ENCODE peak calls at places on chromosomes 13 and 19, in eight cellular contexts. One of them, this sample, is unnamed.
A peak's percentile ranks its signal among the peaks of the same experiment; 100 is the strongest.

GRCh38 chr13:87356314-87356713 is 314.9 kb upstream of the SLITRK5 start:
- DNase-seq in thoracic aorta: no peak
- DNase-seq in GM10248: no peak
- DNase-seq in glutamatergic neuron: no peak
- DNase-seq in cardiac fibroblast: no peak
- DNase-seq in BJ: no peak
- DNase-seq in nephron progenitor cell: no peak
- DNase-seq in fibroblast of pulmonary artery: no peak
- DNase-seq in this sample: no peak

GRCh38 chr19:47726467-47726866 is 13.2 kb downstream of the EHD2 start:
- DNase-seq in nephron progenitor cell: no peak
- DNase-seq in fibroblast of pulmonary artery: peak; percentile 66
- DNase-seq in BJ: peak; percentile 40
- DNase-seq in cardiac fibroblast: peak; percentile 75
- DNase-seq in glutamatergic neuron: no peak
- DNase-seq in GM10248: no peak
- DNase-seq in thoracic aorta: no peak
- DNase-seq in this sample: no peak

GRCh38 chr13:113647351-113648217 is 10.4 kb downstream of the ATP4B start:
- DNase-seq in cardiac fibroblast: peak; percentile 81
- DNase-seq in nephron progenitor cell: no peak
- DNase-seq in glutamatergic neuron: peak; percentile 8
- DNase-seq in BJ: no peak
- DNase-seq in thoracic aorta: peak; percentile 60
- DNase-seq in fibroblast of pulmonary artery: peak; percentile 64
- DNase-seq in GM10248: no peak
- DNase-seq in this sample: peak; percentile 35

GRCh38 chr19:13143135-13143534 is 7.0 kb downstream of the STX10 start:
- DNase-seq in GM10248: no peak
- DNase-seq in fibroblast of pulmonary artery: peak; percentile 69
- DNase-seq in cardiac fibroblast: peak; percentile 77
- DNase-seq in glutamatergic neuron: no peak
- DNase-seq in nephron progenitor cell: no peak
- DNase-seq in BJ: peak; percentile 68
- DNase-seq in thoracic aorta: no peak
- DNase-seq in this sample: no peak

GRCh38 chr13:53520132-53520531 is 491.5 kb downstream of the OLFM4 start:
- DNase-seq in fibroblast of pulmonary artery: no peak
- DNase-seq in glutamatergic neuron: no peak
- DNase-seq in thoracic aorta: no peak
- DNase-seq in BJ: no peak
- DNase-seq in nephron progenitor cell: no peak
- DNase-seq in cardiac fibroblast: no peak
- DNase-seq in GM10248: no peak
- DNase-seq in this sample: no peak

GRCh38 chr13:104584481-104584880 is 1518.3 kb upstream of the SLC10A2 start:
- DNase-seq in fibroblast of pulmonary artery: peak; percentile 51
- DNase-seq in GM10248: no peak
- DNase-seq in nephron progenitor cell: no peak
- DNase-seq in BJ: no peak
- DNase-seq in cardiac fibroblast: peak; percentile 4
- DNase-seq in glutamatergic neuron: no peak
- DNase-seq in thoracic aorta: no peak
- DNase-seq in this sample: no peak

GRCh38 chr13:31485183-31485582 is 254.1 kb upstream of the RXFP2 start:
- DNase-seq in thoracic aorta: no peak
- DNase-seq in GM10248: no peak
- DNase-seq in cardiac fibroblast: peak; percentile 59
- DNase-seq in glutamatergic neuron: no peak
- DNase-seq in nephron progenitor cell: no peak
- DNase-seq in BJ: no peak
- DNase-seq in fibroblast of pulmonary artery: peak; percentile 76
- DNase-seq in this sample: no peak

GRCh38 chr19:40663712-40664692 is 26.4 kb downstream of the NUMBL start:
- DNase-seq in fibroblast of pulmonary artery: no peak
- DNase-seq in thoracic aorta: no peak
- DNase-seq in glutamatergic neuron: no peak
- DNase-seq in BJ: no peak
- DNase-seq in cardiac fibroblast: peak; percentile 42
- DNase-seq in nephron progenitor cell: no peak
- DNase-seq in GM10248: peak; percentile 42
- DNase-seq in this sample: no peak

GRCh38 chr19:36528921-36529518 is 949 bp upstream of the ZNF260 start:
- DNase-seq in BJ: no peak
- DNase-seq in cardiac fibroblast: no peak
- DNase-seq in nephron progenitor cell: peak; percentile 4
- DNase-seq in GM10248: peak; percentile 36
- DNase-seq in thoracic aorta: no peak
- DNase-seq in glutamatergic neuron: peak; percentile 45
- DNase-seq in fibroblast of pulmonary artery: no peak
- DNase-seq in this sample: no peak

GRCh38 chr19:39341122-39341719 is 1.0 kb upstream of the SAMD4B start:
- DNase-seq in BJ: no peak
- DNase-seq in nephron progenitor cell: peak; percentile 49
- DNase-seq in cardiac fibroblast: no peak
- DNase-seq in thoracic aorta: no peak
- DNase-seq in glutamatergic neuron: peak; percentile 27
- DNase-seq in fibroblast of pulmonary artery: no peak
- DNase-seq in GM10248: no peak
- DNase-seq in this sample: no peak

GRCh38 chr19:7844951-7845350 is 14.9 kb downstream of the EVI5L start:
- DNase-seq in nephron progenitor cell: no peak
- DNase-seq in BJ: no peak
- DNase-seq in fibroblast of pulmonary artery: no peak
- DNase-seq in GM10248: no peak
- DNase-seq in thoracic aorta: no peak
- DNase-seq in cardiac fibroblast: no peak
- DNase-seq in glutamatergic neuron: no peak
- DNase-seq in this sample: no peak
- TF ChIP-seq CTCF in nephron progenitor cell: no peak
- TF ChIP-seq CTCF in BJ: no peak
- TF ChIP-seq CTCF in fibroblast of pulmonary artery: no peak
- TF ChIP-seq CTCF in GM10248: no peak
- TF ChIP-seq CTCF in thoracic aorta: no peak
- TF ChIP-seq CTCF in cardiac fibroblast: no peak
- TF ChIP-seq CTCF in glutamatergic neuron: no peak
- TF ChIP-seq CTCF in this sample: no peak

GRCh38 chr19:11890634-11891033 is 3.1 kb downstream of the ZNF69 start:
- DNase-seq in thoracic aorta: no peak
- DNase-seq in cardiac fibroblast: no peak
- DNase-seq in glutamatergic neuron: no peak
- DNase-seq in nephron progenitor cell: no peak
- DNase-seq in BJ: no peak
- DNase-seq in fibroblast of pulmonary artery: no peak
- DNase-seq in GM10248: no peak
- DNase-seq in this sample: no peak

GRCh38 chr19:11887247-11887617 is 350 bp upstream of the ZNF69 start:
- DNase-seq in nephron progenitor cell: no peak
- DNase-seq in GM10248: no peak
- DNase-seq in BJ: no peak
- DNase-seq in cardiac fibroblast: no peak
- DNase-seq in glutamatergic neuron: peak; percentile 22
- DNase-seq in fibroblast of pulmonary artery: no peak
- DNase-seq in thoracic aorta: no peak
- DNase-seq in this sample: no peak

GRCh38 chr19:11887618-11888531 is at the start of gene ZNF69:
- DNase-seq in nephron progenitor cell: peak; percentile 94
- DNase-seq in thoracic aorta: peak; percentile 51
- DNase-seq in BJ: peak; percentile 26
- DNase-seq in cardiac fibroblast: peak; percentile 73
- DNase-seq in GM10248: peak; percentile 73
- DNase-seq in fibroblast of pulmonary artery: peak; percentile 62
- DNase-seq in glutamatergic neuron: peak; percentile 96
- DNase-seq in this sample: no peak
- TF ChIP-seq CTCF in nephron progenitor cell: no peak
- TF ChIP-seq CTCF in thoracic aorta: no peak
- TF ChIP-seq CTCF in BJ: peak; percentile 52
- TF ChIP-seq CTCF in cardiac fibroblast: peak; percentile 16
- TF ChIP-seq CTCF in GM10248: peak; percentile 25
- TF ChIP-seq CTCF in fibroblast of pulmonary artery: peak; percentile 12
- TF ChIP-seq CTCF in glutamatergic neuron: peak; percentile 24
- TF ChIP-seq CTCF in this sample: no peak

GRCh38 chr19:1222394-1222793 is 15.4 kb downstream of the CBARP start:
- DNase-seq in nephron progenitor cell: no peak
- DNase-seq in fibroblast of pulmonary artery: no peak
- DNase-seq in GM10248: no peak
- DNase-seq in BJ: no peak
- DNase-seq in glutamatergic neuron: peak; percentile 40
- DNase-seq in thoracic aorta: no peak
- DNase-seq in cardiac fibroblast: no peak
- DNase-seq in this sample: no peak
- TF ChIP-seq CTCF in nephron progenitor cell: no peak
- TF ChIP-seq CTCF in fibroblast of pulmonary artery: peak; percentile 7
- TF ChIP-seq CTCF in GM10248: no peak
- TF ChIP-seq CTCF in BJ: no peak
- TF ChIP-seq CTCF in glutamatergic neuron: peak; percentile 31
- TF ChIP-seq CTCF in thoracic aorta: no peak
- TF ChIP-seq CTCF in cardiac fibroblast: peak; percentile 9
- TF ChIP-seq CTCF in this sample: no peak

DNA sequence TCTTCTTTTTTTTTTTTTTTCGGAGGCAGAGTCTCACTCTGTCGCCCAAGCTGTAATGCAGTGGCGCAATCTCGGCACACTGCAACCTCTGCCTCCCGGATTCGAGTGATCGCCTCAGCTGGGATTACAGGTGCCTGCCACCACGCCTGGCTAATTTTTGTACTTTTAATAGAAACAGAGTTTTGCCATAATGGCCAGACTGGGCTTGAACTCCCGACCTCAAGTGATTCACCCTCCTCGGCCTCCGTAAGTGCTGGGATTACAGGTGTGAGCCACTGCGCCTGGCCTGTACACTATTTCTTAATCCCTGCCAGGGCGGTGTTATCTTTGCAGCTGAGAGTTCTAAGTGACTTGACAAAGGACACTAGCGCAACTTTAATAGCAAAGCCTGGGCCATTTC is 36.9 kb upstream of the LSM14A start:
- DNase-seq in glutamatergic neuron: no peak
- DNase-seq in GM10248: no peak
- DNase-seq in fibroblast of pulmonary artery: no peak
- DNase-seq in nephron progenitor cell: no peak
- DNase-seq in thoracic aorta: no peak
- DNase-seq in cardiac fibroblast: no peak
- DNase-seq in BJ: no peak
- DNase-seq in this sample: peak; percentile 35
- TF ChIP-seq CTCF in glutamatergic neuron: no peak
- TF ChIP-seq CTCF in GM10248: no peak
- TF ChIP-seq CTCF in fibroblast of pulmonary artery: no peak
- TF ChIP-seq CTCF in nephron progenitor cell: no peak
- TF ChIP-seq CTCF in thoracic aorta: no peak
- TF ChIP-seq CTCF in cardiac fibroblast: no peak
- TF ChIP-seq CTCF in BJ: no peak
- TF ChIP-seq CTCF in this sample: no peak

GRCh38 chr13:42832341-42833153 is 51.2 kb downstream of the FAM216B start:
- DNase-seq in nephron progenitor cell: no peak
- DNase-seq in glutamatergic neuron: no peak
- DNase-seq in GM10248: no peak
- DNase-seq in thoracic aorta: no peak
- DNase-seq in BJ: peak; percentile 80
- DNase-seq in cardiac fibroblast: peak; percentile 88
- DNase-seq in fibroblast of pulmonary artery: peak; percentile 89
- DNase-seq in this sample: no peak

GRCh38 chr13:42835012-42835411 is 53.6 kb downstream of the FAM216B start:
- DNase-seq in GM10248: no peak
- DNase-seq in BJ: no peak
- DNase-seq in fibroblast of pulmonary artery: no peak
- DNase-seq in thoracic aorta: no peak
- DNase-seq in nephron progenitor cell: no peak
- DNase-seq in cardiac fibroblast: no peak
- DNase-seq in glutamatergic neuron: no peak
- DNase-seq in this sample: peak; percentile 45

DNA sequence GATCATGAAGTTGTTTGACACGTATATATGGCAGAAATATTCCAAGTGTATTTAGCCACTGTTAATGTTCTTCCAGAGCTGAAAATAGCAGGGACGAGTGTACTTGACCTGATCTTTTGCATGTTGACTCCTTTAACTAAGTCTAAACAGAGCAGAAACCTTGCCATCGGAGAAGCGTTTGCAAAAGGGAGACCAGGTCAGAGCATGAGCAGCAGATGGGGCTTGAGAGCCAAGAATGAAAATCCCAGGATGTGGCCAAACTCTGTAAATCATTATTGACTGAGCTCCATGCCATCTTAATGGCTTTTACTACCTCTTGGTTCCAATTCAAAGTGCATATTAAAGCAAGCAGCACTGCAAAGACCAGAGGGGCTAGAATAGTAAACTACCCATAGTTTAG is 55.5 kb downstream of the FAM216B start:
- DNase-seq in glutamatergic neuron: no peak
- DNase-seq in GM10248: no peak
- DNase-seq in thoracic aorta: no peak
- DNase-seq in fibroblast of pulmonary artery: peak; percentile 78
- DNase-seq in nephron progenitor cell: no peak
- DNase-seq in BJ: no peak
- DNase-seq in cardiac fibroblast: peak; percentile 82
- DNase-seq in this sample: peak; percentile 43
- TF ChIP-seq CTCF in glutamatergic neuron: no peak
- TF ChIP-seq CTCF in GM10248: peak; percentile 16
- TF ChIP-seq CTCF in thoracic aorta: no peak
- TF ChIP-seq CTCF in fibroblast of pulmonary artery: peak; percentile 59
- TF ChIP-seq CTCF in nephron progenitor cell: no peak
- TF ChIP-seq CTCF in BJ: peak; percentile 48
- TF ChIP-seq CTCF in cardiac fibroblast: peak; percentile 62
- TF ChIP-seq CTCF in this sample: peak; percentile 80

DNA sequence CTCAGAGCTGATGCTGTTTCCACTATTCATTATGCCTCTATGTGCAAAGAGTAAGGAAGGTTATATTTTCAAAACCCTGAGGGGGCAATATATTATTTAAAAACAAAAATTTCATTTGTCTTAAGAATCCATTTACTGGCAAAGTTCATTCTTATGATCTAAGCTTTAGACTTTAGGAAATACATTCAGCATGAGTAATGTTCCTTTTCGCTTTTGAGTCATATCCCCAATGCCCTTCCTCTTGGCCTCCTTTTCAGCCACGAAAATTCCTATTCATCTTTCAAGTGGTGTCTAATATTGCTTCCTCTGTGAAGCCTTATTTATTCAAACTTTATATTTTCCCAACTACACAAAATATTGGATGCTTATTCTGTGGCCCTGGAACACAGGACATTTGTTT is 1317.0 kb downstream of the PCDH9 start:
- DNase-seq in GM10248: no peak
- DNase-seq in thoracic aorta: no peak
- DNase-seq in fibroblast of pulmonary artery: peak; percentile 92
- DNase-seq in cardiac fibroblast: peak; percentile 87
- DNase-seq in BJ: peak; percentile 61
- DNase-seq in glutamatergic neuron: no peak
- DNase-seq in nephron progenitor cell: no peak
- DNase-seq in this sample: no peak
- TF ChIP-seq CTCF in GM10248: no peak
- TF ChIP-seq CTCF in thoracic aorta: no peak
- TF ChIP-seq CTCF in fibroblast of pulmonary artery: no peak
- TF ChIP-seq CTCF in cardiac fibroblast: no peak
- TF ChIP-seq CTCF in BJ: no peak
- TF ChIP-seq CTCF in glutamatergic neuron: no peak
- TF ChIP-seq CTCF in nephron progenitor cell: no peak
- TF ChIP-seq CTCF in this sample: no peak

DNA sequence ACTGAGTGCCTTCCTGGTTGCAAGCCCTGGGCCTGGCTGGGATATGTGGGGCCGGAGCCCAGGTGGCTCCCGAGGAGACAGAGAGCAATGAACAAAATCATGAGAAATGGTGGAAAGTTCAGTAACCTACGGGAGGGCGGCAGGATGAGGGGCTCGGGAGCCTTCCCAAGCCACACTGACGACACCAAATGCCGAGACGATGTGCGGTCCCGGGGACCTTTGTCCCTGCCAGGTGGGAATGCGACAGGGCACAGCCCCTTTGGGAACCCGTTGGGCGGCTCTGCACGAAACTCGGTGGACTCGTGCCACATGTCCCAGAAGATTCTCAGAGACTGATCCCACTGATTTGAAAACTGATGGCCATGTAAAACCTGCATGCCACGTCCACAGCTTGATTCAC is 11.7 kb upstream of the ZNF14 start:
- DNase-seq in glutamatergic neuron: no peak
- DNase-seq in thoracic aorta: no peak
- DNase-seq in cardiac fibroblast: no peak
- DNase-seq in GM10248: no peak
- DNase-seq in nephron progenitor cell: no peak
- DNase-seq in BJ: no peak
- DNase-seq in fibroblast of pulmonary artery: no peak
- DNase-seq in this sample: no peak
- TF ChIP-seq CTCF in glutamatergic neuron: no peak
- TF ChIP-seq CTCF in thoracic aorta: no peak
- TF ChIP-seq CTCF in cardiac fibroblast: no peak
- TF ChIP-seq CTCF in GM10248: no peak
- TF ChIP-seq CTCF in nephron progenitor cell: no peak
- TF ChIP-seq CTCF in BJ: no peak
- TF ChIP-seq CTCF in fibroblast of pulmonary artery: no peak
- TF ChIP-seq CTCF in this sample: no peak

This sample was measured in epithelial cell of proximal tubule.